ENCODE peak calls at places on chromosomes 13 and 19, in four cellular contexts. Q is K562, T is HepG2, F is A549. E is an unnamed sample.

GRCh38 chr13:106028916-106029315 is 506.5 kb downstream of the EFNB2 start:
- DNase-seq in Q (no peak), T (no peak), F (no peak), E (no peak)

GRCh38 chr19:13437919-13438618 is 68.2 kb downstream of the CACNA1A start:
- DNase-seq in Q (no peak), T (no peak), F (no peak), E (no peak)

GRCh38 chr13:105971312-105971711 is 564.1 kb downstream of the EFNB2 start:
- DNase-seq in Q (no peak), T (no peak), F (no peak), E (no peak)

GRCh38 chr13:73844986-73845385 is 289.2 kb downstream of the KLF12 start:
- DNase-seq in Q (no peak), T (no peak), F (no peak), E (no peak)

GRCh38 chr19:28242317-28242927 is 970.5 kb downstream of the UQCRFS1 start:
- DNase-seq in Q (peak; percentile 67), T (no peak), F (peak; percentile 23), E (peak; percentile 51)

GRCh38 chr13:44193731-44194130 is 179.9 kb upstream of the SERP2 start:
- DNase-seq in Q (no peak), T (no peak), F (no peak), E (no peak)

GRCh38 chr19:7535035-7535992 is at the start of gene PNPLA6:
- DNase-seq in Q (peak; percentile 95), T (peak; percentile 76), F (peak; percentile 87), E (peak; percentile 96)

GRCh38 chr13:59439776-59440428 is 723.8 kb downstream of the DIAPH3 start:
- DNase-seq in Q (no peak), T (no peak), F (no peak), E (no peak)

GRCh38 chr19:17830567-17831418 is 9.5 kb upstream of the INSL3 start:
- DNase-seq in Q (peak; percentile 100), T (no peak), F (peak; percentile 89), E (peak; percentile 98)

GRCh38 chr13:47901451-47901850 is 99.6 kb downstream of the SUCLA2 start:
- DNase-seq in Q (no peak), T (no peak), F (no peak), E (no peak)

GRCh38 chr13:114154476-114154875 is 22.1 kb upstream of the RASA3 start:
- DNase-seq in Q (no peak), T (no peak), F (no peak), E (no peak)

GRCh38 chr19:31981545-31981944 is 363.9 kb upstream of the ZNF507 start:
- DNase-seq in Q (no peak), T (no peak), F (no peak), E (no peak)

GRCh38 chr19:4710281-4710600 is 13.4 kb downstream of the DPP9 start:
- DNase-seq in Q (no peak), T (no peak), F (no peak), E (no peak)

GRCh38 chr13:93724187-93724586 is 497.6 kb downstream of the GPC6 start:
- DNase-seq in Q (no peak), T (no peak), F (no peak), E (no peak)

GRCh38 chr19:7494416-7495098 is 5.7 kb upstream of the PEX11G start:
- DNase-seq in Q (peak; percentile 68), T (peak; percentile 80), F (no peak), E (no peak)

GRCh38 chr13:29817604-29818378 is 32.6 kb downstream of the UBL3 start:
- DNase-seq in Q (no peak), T (no peak), F (no peak), E (no peak)

GRCh38 chr19:19632661-19633060 is 4.6 kb upstream of the LPAR2 start:
- DNase-seq in Q (no peak), T (no peak), F (no peak), E (no peak)

GRCh38 chr13:90015565-90016507 is 1331.7 kb upstream of the MIR17HG start:
- DNase-seq in Q (no peak), T (no peak), F (no peak), E (no peak)

GRCh38 chr19:18733196-18733647 is 49.7 kb downstream of the CRTC1 start:
- DNase-seq in Q (no peak), T (peak; percentile 18), F (no peak), E (no peak)

GRCh38 chr13:114026128-114026880 is 52.4 kb upstream of the C13orf46 start:
- DNase-seq in Q (no peak), T (no peak), F (no peak), E (no peak)

GRCh38 chr19:48391100-48392005 is at the start of gene KDELR1:
- DNase-seq in Q (peak; percentile 91), T (peak; percentile 42), F (peak; percentile 78), E (peak; percentile 79)
- TF ChIP-seq NR3C1 in Q (no peak), T (no peak), F (no peak), E (no peak)

DNA sequence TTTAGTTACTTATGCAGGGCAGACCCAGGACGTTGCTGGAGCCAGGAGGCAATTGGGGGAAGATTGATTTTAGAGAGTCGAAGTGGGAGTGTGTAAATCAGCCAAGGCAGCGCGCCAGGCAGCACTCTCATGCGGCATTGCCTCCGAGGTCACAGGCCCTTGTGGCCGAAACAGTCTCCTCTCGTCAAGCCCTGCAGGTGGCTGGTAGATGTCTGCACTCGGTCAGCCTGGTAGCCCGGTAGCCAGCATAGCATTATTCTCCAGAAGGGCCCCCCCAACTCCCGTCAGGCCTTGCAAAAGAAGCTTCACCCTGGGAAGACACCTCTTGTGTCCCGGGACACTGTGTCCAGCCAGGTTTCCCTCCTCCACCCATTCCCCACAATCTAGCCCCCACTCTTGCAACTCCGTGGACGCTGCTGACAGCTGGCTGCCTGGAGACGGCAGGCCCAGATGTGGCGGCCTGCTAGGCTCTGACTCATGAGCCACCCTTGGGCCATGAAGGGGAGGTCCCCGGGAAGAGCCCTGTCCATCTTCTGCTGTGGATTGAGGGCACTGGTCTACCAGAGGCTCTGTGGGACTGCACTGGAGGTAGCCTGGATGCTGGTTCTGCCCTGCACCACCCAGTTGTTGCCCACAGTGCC is 2.6 kb upstream of the PEPD start:
- DNase-seq in Q (no peak), T (no peak), F (no peak), E (no peak)
- TF ChIP-seq NR3C1 in Q (no peak), T (no peak), F (no peak), E (no peak)

GRCh38 chr13:110758195-110758594 is 44.7 kb downstream of the ING1 start:
- DNase-seq in Q (no peak), T (no peak), F (no peak), E (no peak)
- TF ChIP-seq NR3C1 in Q (no peak), T (no peak), F (no peak), E (no peak)

DNA sequence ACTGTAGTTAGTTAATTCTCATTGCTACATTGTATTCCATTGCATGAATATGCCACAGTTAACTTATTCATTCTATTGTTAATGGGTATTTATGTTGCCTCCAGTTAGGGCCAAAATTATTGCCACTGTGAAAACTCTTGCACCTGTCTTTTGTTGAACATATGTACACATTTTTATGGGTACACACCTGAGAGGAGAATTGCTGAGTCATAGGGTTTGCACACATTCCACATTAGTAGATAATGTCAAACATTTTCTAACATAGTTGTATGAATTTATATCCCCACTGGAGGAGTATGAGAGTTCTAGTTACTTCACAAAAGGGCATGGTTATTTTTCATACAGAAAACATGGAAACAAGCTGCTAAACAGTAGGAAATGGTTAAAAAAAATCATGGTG is 338.4 kb downstream of the FOXO1 start:
- DNase-seq in Q (no peak), T (no peak), F (no peak), E (no peak)
- TF ChIP-seq NR3C1 in Q (no peak), T (no peak), F (no peak), E (no peak)

DNA sequence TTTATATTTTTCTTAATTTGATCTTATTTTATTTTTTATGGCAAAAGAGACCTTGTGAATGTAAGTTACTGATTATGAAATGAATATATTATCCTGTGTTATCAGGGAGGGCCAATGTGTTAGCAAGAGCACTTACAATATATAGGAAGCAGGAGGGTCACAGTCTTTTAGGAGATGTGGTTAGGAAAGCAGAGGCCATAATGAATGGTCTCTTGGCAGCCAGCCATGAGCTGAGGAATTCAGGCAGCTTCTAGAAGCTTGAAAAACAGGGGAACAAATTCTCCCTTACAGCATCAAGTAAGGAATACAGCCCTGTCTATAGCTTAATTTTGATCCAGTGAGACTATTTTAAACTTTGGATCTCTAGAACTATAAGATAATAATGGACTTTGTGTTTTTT is 2374.6 kb downstream of the PCDH9 start:
- DNase-seq in Q (no peak), T (no peak), F (no peak), E (no peak)
- TF ChIP-seq NR3C1 in Q (no peak), T (no peak), F (no peak), E (no peak)

DNA sequence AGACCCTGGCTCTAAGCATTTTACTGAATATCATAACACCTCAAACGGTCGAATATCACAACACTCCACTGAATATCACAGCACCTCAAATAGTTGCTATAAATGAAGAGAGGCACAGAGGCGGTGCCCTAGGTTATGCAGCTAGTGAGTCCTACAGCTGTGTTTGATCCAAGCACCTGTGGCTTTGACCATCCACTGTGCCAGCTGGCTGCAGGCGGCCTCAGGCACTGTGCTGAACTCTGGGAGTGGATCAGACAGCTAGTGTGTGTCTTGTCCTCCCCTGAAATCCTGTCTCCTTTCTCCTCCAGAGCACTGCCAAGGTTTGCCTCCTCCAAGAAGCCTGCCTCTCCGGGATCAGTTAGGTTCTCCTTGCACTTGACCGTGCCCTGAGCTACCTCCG is 7.3 kb downstream of the NOSIP start:
- DNase-seq in Q (no peak), T (no peak), F (no peak), E (no peak)
- TF ChIP-seq NR3C1 in Q (no peak), T (no peak), F (no peak), E (no peak)

GRCh38 chr13:50200988-50201387 is 185.7 kb downstream of the KCNRG start:
- DNase-seq in Q (peak; percentile 44), T (no peak), F (no peak), E (no peak)

GRCh38 chr13:50197705-50198104 is 182.5 kb downstream of the KCNRG start:
- DNase-seq in Q (no peak), T (no peak), F (no peak), E (no peak)

GRCh38 chr13:50202485-50202884 is 187.2 kb downstream of the KCNRG start:
- DNase-seq in Q (no peak), T (no peak), F (no peak), E (no peak)

GRCh38 chr13:50198508-50198907 is 183.3 kb downstream of the KCNRG start:
- DNase-seq in Q (no peak), T (no peak), F (no peak), E (no peak)

GRCh38 chr13:50200562-50200961 is 185.3 kb downstream of the KCNRG start:
- DNase-seq in Q (no peak), T (no peak), F (no peak), E (no peak)
- TF ChIP-seq NR3C1 in Q (no peak), T (no peak), F (no peak), E (no peak)

GRCh38 chr13:99982741-99983400 is 1.3 kb downstream of the ZIC2 start:
- DNase-seq in Q (no peak), T (no peak), F (no peak), E (no peak)

GRCh38 chr13:99980201-99981114 is 1.1 kb upstream of the ZIC2 start:
- DNase-seq in Q (peak; percentile 90), T (no peak), F (no peak), E (peak; percentile 87)

GRCh38 chr13:99979453-99980200 is 2.0 kb upstream of the ZIC2 start:
- DNase-seq in Q (peak; percentile 28), T (no peak), F (no peak), E (peak; percentile 69)

GRCh38 chr13:99982021-99982740 is 597 bp downstream of the ZIC2 start:
- DNase-seq in Q (peak; percentile 27), T (no peak), F (no peak), E (no peak)

GRCh38 chr13:99981115-99982020 is at the start of gene ZIC2:
- DNase-seq in Q (peak; percentile 81), T (no peak), F (no peak), E (peak; percentile 79)
- TF ChIP-seq NR3C1 in Q (no peak), T (no peak), F (no peak), E (no peak)